ENCODE peak calls at places on chromosomes 11 and 22, in seven cellular contexts. P, M, X, G, D, O and Q are unnamed samples.

GRCh38 chr22:19523240-19524169 is 705 bp downstream of the CLDN5 start:
- DNase-seq in P (peak; percentile 44), M (no peak), X (peak; percentile 26), G (peak; percentile 9), D (peak; percentile 45), O (no peak), Q (no peak)

GRCh38 chr22:44988671-44989070 is 21.1 kb downstream of the PHF21B start:
- DNase-seq in P (peak; percentile 18), M (peak; percentile 11), X (no peak), G (no peak), D (no peak), O (no peak), Q (no peak)

GRCh38 chr11:1920909-1921575 is 1.5 kb downstream of the TNNT3 start:
- DNase-seq in P (no peak), M (no peak), X (no peak), G (no peak), D (no peak), O (no peak), Q (peak; percentile 15)

GRCh38 chr11:69009441-69010211 is 3.4 kb downstream of the MRGPRF start:
- DNase-seq in P (peak; percentile 47), M (no peak), X (no peak), G (no peak), D (peak; percentile 10), O (no peak), Q (no peak)

GRCh38 chr11:33040127-33040861 is 922 bp downstream of the TCP11L1 start:
- DNase-seq in P (peak; percentile 62), M (peak; percentile 21), X (peak; percentile 72), G (peak; percentile 44), D (peak; percentile 38), O (no peak), Q (no peak)

GRCh38 chr11:97683733-97684132 is 1293.9 kb downstream of the JRKL start:
- DNase-seq in P (no peak), M (peak; percentile 32), X (peak; percentile 56), G (no peak), D (no peak), O (no peak), Q (no peak)

GRCh38 chr11:44930588-44931302 is 19.9 kb downstream of the TP53I11 start:
- DNase-seq in P (no peak), M (no peak), X (no peak), G (no peak), D (no peak), O (no peak), Q (no peak)

GRCh38 chr22:31630331-31631329 is 31.4 kb downstream of the PISD start:
- DNase-seq in P (peak; percentile 87), M (peak; percentile 88), X (peak; percentile 71), G (peak; percentile 74), D (peak; percentile 89), O (no peak), Q (peak; percentile 73)

GRCh38 chr11:774873-775592 is 2.3 kb downstream of the GATD1 start:
- DNase-seq in P (peak; percentile 78), M (no peak), X (peak; percentile 64), G (peak; percentile 33), D (peak; percentile 33), O (no peak), Q (no peak)

GRCh38 chr22:37095113-37095512 is 14.4 kb downstream of the TMPRSS6 start:
- DNase-seq in P (no peak), M (no peak), X (no peak), G (no peak), D (no peak), O (no peak), Q (no peak)

GRCh38 chr11:32259641-32260081 is 168.8 kb downstream of the RCN1 start:
- DNase-seq in P (peak; percentile 30), M (peak; percentile 13), X (peak; percentile 14), G (peak; percentile 87), D (peak; percentile 92), O (no peak), Q (no peak)

GRCh38 chr11:15558513-15559181 is 443.9 kb downstream of the INSC start:
- DNase-seq in P (no peak), M (no peak), X (no peak), G (no peak), D (no peak), O (no peak), Q (no peak)

GRCh38 chr11:113796663-113797259 is 17.2 kb downstream of the CLDN25 start:
- DNase-seq in P (peak; percentile 73), M (peak; percentile 60), X (peak; percentile 40), G (peak; percentile 34), D (peak; percentile 58), O (peak; percentile 12), Q (peak; percentile 24)

GRCh38 chr22:28023036-28023435 is 104.0 kb upstream of the PITPNB start:
- DNase-seq in P (no peak), M (no peak), X (no peak), G (no peak), D (no peak), O (no peak), Q (peak; percentile 13)

GRCh38 chr11:134235399-134235798 is 10.9 kb downstream of the VPS26B start:
- DNase-seq in P (no peak), M (no peak), X (no peak), G (no peak), D (no peak), O (no peak), Q (no peak)

GRCh38 chr11:108524422-108524821 is 26.2 kb upstream of the POGLUT3 start:
- DNase-seq in P (no peak), M (no peak), X (no peak), G (no peak), D (no peak), O (no peak), Q (no peak)

GRCh38 chr22:43777204-43777671 is 34.9 kb downstream of the EFCAB6 start:
- DNase-seq in P (peak; percentile 77), M (peak; percentile 1), X (peak; percentile 79), G (peak; percentile 91), D (peak; percentile 2), O (no peak), Q (no peak)

GRCh38 chr22:20029550-20030225 is 8.8 kb downstream of the TANGO2 start:
- DNase-seq in P (no peak), M (no peak), X (no peak), G (no peak), D (no peak), O (no peak), Q (no peak)

GRCh38 chr22:19807161-19807913 is 46.8 kb downstream of the TBX1 start:
- DNase-seq in P (no peak), M (no peak), X (no peak), G (no peak), D (no peak), O (no peak), Q (no peak)

GRCh38 chr22:35064664-35065063 is 1.3 kb upstream of the ISX start:
- DNase-seq in P (no peak), M (peak; percentile 76), X (peak; percentile 75), G (no peak), D (no peak), O (no peak), Q (peak; percentile 67)

GRCh38 chr22:17972385-17973181 is 51.8 kb downstream of the MICAL3 start:
- DNase-seq in P (peak; percentile 81), M (no peak), X (peak; percentile 65), G (peak; percentile 85), D (peak; percentile 60), O (no peak), Q (no peak)

GRCh38 chr11:134657631-134658030 is 245.6 kb upstream of the B3GAT1 start:
- DNase-seq in P (no peak), M (no peak), X (no peak), G (no peak), D (no peak), O (no peak), Q (peak; percentile 4)

GRCh38 chr11:114081641-114082414 is 22.3 kb downstream of the ZBTB16 start:
- DNase-seq in P (peak; percentile 46), M (no peak), X (no peak), G (no peak), D (peak; percentile 84), O (no peak), Q (no peak)

GRCh38 chr22:29938285-29938693 is 55.3 kb downstream of the MTMR3 start:
- DNase-seq in P (no peak), M (peak; percentile 35), X (no peak), G (peak; percentile 8), D (no peak), O (no peak), Q (no peak)

GRCh38 chr11:39432929-39433328 is 2026.5 kb downstream of the LRRC4C start:
- DNase-seq in P (no peak), M (no peak), X (no peak), G (no peak), D (no peak), O (no peak), Q (no peak)
- H3K27ac ChIP-seq in P (no peak overlapping the region), M (no peak overlapping the region), X (no peak overlapping the region), G (no peak overlapping the region), D (no peak overlapping the region), O (no peak overlapping the region), Q (no peak overlapping the region)

DNA sequence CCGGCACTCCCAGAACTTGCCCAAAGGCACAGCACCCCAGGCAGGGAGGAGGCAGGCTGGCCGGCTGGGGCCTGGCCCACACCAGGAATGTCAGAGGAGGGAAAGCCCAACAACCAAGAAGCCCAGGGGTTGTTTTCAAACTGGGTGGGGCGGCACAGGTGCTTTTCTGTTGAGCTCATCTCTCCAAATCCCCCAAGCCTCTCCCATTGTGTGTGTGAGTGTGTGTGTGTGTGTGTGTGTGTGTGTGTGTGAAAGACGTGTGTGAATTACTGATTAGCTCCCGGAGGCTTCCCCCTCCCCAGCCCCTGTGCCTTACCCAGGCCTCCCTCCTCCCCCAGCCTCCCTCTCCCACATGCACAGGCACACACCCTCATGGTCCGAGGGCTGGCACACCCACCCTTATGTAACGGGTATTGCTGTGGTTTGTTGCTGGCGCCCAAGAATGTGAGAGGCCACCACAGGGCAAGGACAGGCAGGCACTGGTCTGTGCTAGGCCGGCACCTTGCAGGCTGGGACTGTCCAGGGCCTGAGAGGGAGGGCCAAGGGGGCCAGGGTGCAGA is 15.9 kb downstream of the TRIM29 start:
- DNase-seq in P (no peak), M (no peak), X (peak; percentile 95), G (no peak), D (no peak), O (no peak), Q (no peak)
- H3K9ac ChIP-seq in P (no peak overlapping the region), M (no peak overlapping the region), X (peak overlapping the region; percentile 83), G (no peak overlapping the region), D (no peak overlapping the region), O (no peak overlapping the region), Q (no peak overlapping the region)

DNA sequence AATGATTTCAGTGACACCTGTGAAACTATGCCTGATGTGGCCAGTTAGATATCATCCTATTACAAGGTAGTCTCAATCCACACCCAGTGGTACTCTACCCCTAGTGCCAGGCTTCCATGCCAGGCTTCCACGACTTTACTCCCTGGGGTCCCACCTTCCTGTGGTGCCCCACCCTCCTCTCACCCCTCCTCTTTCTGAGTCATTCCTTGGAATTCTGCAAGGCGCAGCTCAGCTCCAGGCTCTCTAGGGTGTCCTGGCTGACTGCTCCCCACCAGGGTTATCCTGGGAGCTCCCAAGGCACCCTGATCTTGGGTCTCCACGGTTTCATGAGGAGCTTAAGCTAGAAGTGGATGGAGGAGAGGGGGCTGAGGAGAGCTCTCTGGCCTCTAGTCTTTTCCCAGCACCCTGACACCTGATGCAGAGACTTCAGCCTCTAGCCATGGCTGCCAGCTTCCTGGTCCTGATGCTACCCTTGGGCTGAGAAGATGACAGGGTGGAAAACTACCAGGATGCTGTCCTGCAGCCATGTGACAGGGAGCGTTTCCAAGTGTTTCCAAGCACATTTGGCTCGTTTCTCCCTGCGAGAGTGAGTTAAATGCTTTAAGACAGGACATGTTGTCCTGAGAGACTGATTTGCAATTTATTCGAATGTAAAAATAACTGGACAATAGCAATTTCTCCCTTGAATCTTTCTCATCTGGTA is 1461.2 kb downstream of the TBC1D22A start:
- DNase-seq in P (no peak), M (no peak), X (no peak), G (no peak), D (no peak), O (no peak), Q (no peak)
- H3K9me3 ChIP-seq in P (no peaks in the 10 kb centered on the region), M (no peaks in the 10 kb centered on the region), X (peaks cover 47% of the 10 kb centered on the region), G (peaks cover 51% of the 10 kb centered on the region), D (peaks cover 14% of the 10 kb centered on the region), O (peaks cover 4% of the 10 kb centered on the region), Q (no peaks in the 10 kb centered on the region)

GRCh38 chr11:48096588-48097525 is 116.5 kb downstream of the PTPRJ start:
- DNase-seq in P (no peak), M (no peak), X (peak; percentile 64), G (peak; percentile 39), D (no peak), O (peak; percentile 35), Q (no peak)
- H3K27ac ChIP-seq in P (no peak overlapping the region), M (no peak overlapping the region), X (no peak overlapping the region), G (no peak overlapping the region), D (no peak overlapping the region), O (no peak overlapping the region), Q (no peak overlapping the region)